ENCODE peak calls at places on chromosomes 13 and 19, in six cellular contexts. One of them, this sample, is unnamed. For H3K4me1 and H3K9me3, the result is how much of the 10 kb centered on the place peaks cover.

GRCh38 chr13:107211073-107211472 is 643.1 kb upstream of the ARGLU1 start:
- DNase-seq in fibroblast of lung: peak
- DNase-seq in body of pancreas: peak
- DNase-seq in HepG2: peak
- DNase-seq in psoas muscle: peak
- DNase-seq in astrocyte: peak
- DNase-seq in this sample: no peak

GRCh38 chr19:11736696-11737095 is 2.0 kb downstream of the ZNF823 start:
- DNase-seq in fibroblast of lung: peak
- DNase-seq in body of pancreas: peak
- DNase-seq in HepG2: no peak
- DNase-seq in psoas muscle: peak
- DNase-seq in astrocyte: no peak
- DNase-seq in this sample: no peak

GRCh38 chr13:19764237-19764636 is 18.5 kb downstream of the PSPC1 start:
- DNase-seq in fibroblast of lung: no peak
- DNase-seq in body of pancreas: no peak
- DNase-seq in HepG2: no peak
- DNase-seq in psoas muscle: no peak
- DNase-seq in astrocyte: no peak
- DNase-seq in this sample: no peak

GRCh38 chr13:85597790-85598500 is 201.3 kb downstream of the SLITRK6 start:
- DNase-seq in fibroblast of lung: peak
- DNase-seq in body of pancreas: no peak
- DNase-seq in HepG2: no peak
- DNase-seq in psoas muscle: no peak
- DNase-seq in astrocyte: peak
- DNase-seq in this sample: no peak

GRCh38 chr19:39166571-39167391 is 30.0 kb upstream of the NCCRP1 start:
- DNase-seq in fibroblast of lung: no peak
- DNase-seq in body of pancreas: peak
- DNase-seq in HepG2: peak
- DNase-seq in psoas muscle: no peak
- DNase-seq in astrocyte: no peak
- DNase-seq in this sample: no peak

GRCh38 chr19:44641866-44642265 is 1.8 kb upstream of the PVR start:
- DNase-seq in fibroblast of lung: no peak
- DNase-seq in body of pancreas: no peak
- DNase-seq in HepG2: no peak
- DNase-seq in psoas muscle: no peak
- DNase-seq in astrocyte: no peak
- DNase-seq in this sample: no peak

GRCh38 chr19:426725-427445 is 17.9 kb upstream of the C2CD4C start:
- DNase-seq in fibroblast of lung: no peak
- DNase-seq in body of pancreas: no peak
- DNase-seq in HepG2: no peak
- DNase-seq in psoas muscle: peak
- DNase-seq in astrocyte: no peak
- DNase-seq in this sample: no peak

GRCh38 chr19:18745012-18745735 is 45.9 kb downstream of the COMP start:
- DNase-seq in fibroblast of lung: no peak
- DNase-seq in body of pancreas: no peak
- DNase-seq in HepG2: no peak
- DNase-seq in psoas muscle: no peak
- DNase-seq in astrocyte: no peak
- DNase-seq in this sample: no peak

GRCh38 chr19:51137812-51138425 is 4.2 kb upstream of the SIGLEC7 start:
- DNase-seq in fibroblast of lung: no peak
- DNase-seq in body of pancreas: no peak
- DNase-seq in HepG2: no peak
- DNase-seq in psoas muscle: no peak
- DNase-seq in astrocyte: no peak
- DNase-seq in this sample: no peak

GRCh38 chr19:51135004-51135403 is 7.1 kb upstream of the SIGLEC7 start:
- DNase-seq in fibroblast of lung: no peak
- DNase-seq in body of pancreas: no peak
- DNase-seq in HepG2: no peak
- DNase-seq in psoas muscle: no peak
- DNase-seq in astrocyte: no peak
- DNase-seq in this sample: no peak

GRCh38 chr19:51138549-51138979 is 3.5 kb upstream of the SIGLEC7 start:
- DNase-seq in fibroblast of lung: no peak
- DNase-seq in body of pancreas: peak
- DNase-seq in HepG2: no peak
- DNase-seq in psoas muscle: no peak
- DNase-seq in astrocyte: no peak
- DNase-seq in this sample: no peak

GRCh38 chr19:51136333-51136732 is 5.8 kb upstream of the SIGLEC7 start:
- DNase-seq in fibroblast of lung: no peak
- DNase-seq in body of pancreas: no peak
- DNase-seq in HepG2: no peak
- DNase-seq in psoas muscle: no peak
- DNase-seq in astrocyte: no peak
- DNase-seq in this sample: no peak

DNA sequence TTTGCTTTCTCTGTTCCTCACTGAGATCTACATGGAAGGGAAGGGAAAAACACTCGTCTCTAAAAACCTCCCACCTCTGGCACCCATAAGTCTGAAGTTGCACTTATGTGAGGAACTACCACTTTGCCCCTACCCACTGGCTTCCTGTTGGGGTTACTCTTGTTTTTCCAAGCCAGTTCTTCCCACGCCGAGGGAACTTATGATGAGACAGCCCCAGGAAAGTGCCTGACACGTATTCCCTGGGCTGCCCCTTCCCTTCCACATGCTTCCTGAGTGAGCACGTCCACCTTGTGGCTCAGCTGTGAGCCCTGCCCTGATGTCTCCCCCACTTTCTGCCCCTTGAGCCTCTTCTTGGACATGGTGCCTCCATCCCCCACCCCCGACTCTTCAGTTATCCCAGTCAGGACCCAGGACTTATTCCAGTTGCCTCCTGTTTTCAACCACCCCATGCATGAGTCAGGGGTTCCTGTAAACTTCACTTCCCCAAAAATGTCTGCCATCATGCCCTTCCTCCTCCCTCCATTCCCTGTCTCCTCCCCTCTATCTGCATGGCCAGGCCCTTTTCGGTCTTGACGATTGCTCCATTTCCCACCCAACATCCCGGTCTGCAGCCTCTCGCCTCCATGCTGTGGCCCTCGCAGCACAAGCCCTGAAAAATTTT is 5.1 kb upstream of the SIGLEC7 start:
- DNase-seq in fibroblast of lung: no peak
- DNase-seq in body of pancreas: peak
- DNase-seq in HepG2: no peak
- DNase-seq in psoas muscle: no peak
- DNase-seq in astrocyte: no peak
- DNase-seq in this sample: no peak
- H3K4me1 ChIP-seq in fibroblast of lung: under half
- H3K4me1 ChIP-seq in body of pancreas: under half
- H3K4me1 ChIP-seq in HepG2: under half
- H3K4me1 ChIP-seq in psoas muscle: under half
- H3K4me1 ChIP-seq in astrocyte: under half
- H3K4me1 ChIP-seq in this sample: under half

GRCh38 chr13:32259116-32259515 is 56.0 kb downstream of the ZAR1L start:
- DNase-seq in fibroblast of lung: no peak
- DNase-seq in body of pancreas: no peak
- DNase-seq in HepG2: peak
- DNase-seq in psoas muscle: no peak
- DNase-seq in astrocyte: no peak
- DNase-seq in this sample: no peak
- TF ChIP-seq CTCF in fibroblast of lung: peak
- TF ChIP-seq CTCF in body of pancreas: no peak
- TF ChIP-seq CTCF in HepG2: peak
- TF ChIP-seq CTCF in psoas muscle: no peak
- TF ChIP-seq CTCF in astrocyte: peak
- TF ChIP-seq CTCF in this sample: no peak

GRCh38 chr19:14715841-14716240 is 26.0 kb downstream of the ZNF333 start:
- DNase-seq in fibroblast of lung: no peak
- DNase-seq in body of pancreas: no peak
- DNase-seq in HepG2: no peak
- DNase-seq in psoas muscle: no peak
- DNase-seq in astrocyte: no peak
- DNase-seq in this sample: no peak
- H3K9me3 ChIP-seq in fibroblast of lung: under half
- H3K9me3 ChIP-seq in body of pancreas: under half
- H3K9me3 ChIP-seq in HepG2: under half
- H3K9me3 ChIP-seq in psoas muscle: half or more
- H3K9me3 ChIP-seq in astrocyte: under half
- H3K9me3 ChIP-seq in this sample: under half

GRCh38 chr19:49894879-49895565 is 1.7 kb downstream of the IL4I1 start:
- DNase-seq in fibroblast of lung: no peak
- DNase-seq in body of pancreas: no peak
- DNase-seq in HepG2: no peak
- DNase-seq in psoas muscle: no peak
- DNase-seq in astrocyte: no peak
- DNase-seq in this sample: no peak
- H3K4me1 ChIP-seq in fibroblast of lung: under half
- H3K4me1 ChIP-seq in body of pancreas: under half
- H3K4me1 ChIP-seq in HepG2: under half
- H3K4me1 ChIP-seq in psoas muscle: under half
- H3K4me1 ChIP-seq in astrocyte: under half
- H3K4me1 ChIP-seq in this sample: under half

This sample was measured in CD8-positive, alpha-beta T cell.